ENCODE peak calls at places on chromosomes 7 and 10, in ten cellular contexts. O is skeletal muscle cell; A is left colon; J is activated CD4-positive, alpha-beta T cell treated with anti-CD3 and anti-CD28 coated beads for 48 hours; K is fibroblast of the conjunctiva; N is occipital lobe; V is NCI-H2081; Q is AG08396; B is stimulated activated CD8-positive, alpha-beta memory T cell treated with anti-CD3 and anti-CD28 coated beads, Interleukin-15, amount 100 ng/mL, for 24 hours; G is SHP77 treated with DMSO at 0.1 percent for 48 hours. H is an unnamed sample.

GRCh38 chr7:120077777-120078176 is 195.2 kb upstream of the KCND2 start:
- DNase-seq in O (no peak), A (no peak), J (no peak), K (no peak), N (no peak), V (no peak), Q (no peak), B (no peak), G (no peak), H (no peak)

GRCh38 chr7:102284891-102285540 is 1.7 kb upstream of the SH2B2 start:
- DNase-seq in O (no peak), A (peak; percentile 63), J (no peak), K (no peak), N (no peak), V (no peak), Q (no peak), B (no peak), G (no peak), H (no peak)

GRCh38 chr10:6088721-6089333 is at the start of gene RBM17:
- DNase-seq in O (peak; percentile 87), A (peak; percentile 96), J (peak; percentile 98), K (peak; percentile 95), N (peak; percentile 73), V (peak; percentile 84), Q (peak; percentile 98), B (peak; percentile 98), G (peak; percentile 90), H (peak; percentile 92)

GRCh38 chr10:62638062-62638477 is 166.4 kb upstream of the ADO start:
- DNase-seq in O (no peak), A (no peak), J (no peak), K (no peak), N (no peak), V (no peak), Q (no peak), B (no peak), G (no peak), H (no peak)

GRCh38 chr10:7409732-7410168 is 1.1 kb downstream of the SFMBT2 start:
- DNase-seq in O (no peak), A (no peak), J (peak; percentile 58), K (no peak), N (no peak), V (peak; percentile 12), Q (no peak), B (no peak), G (no peak), H (no peak)

GRCh38 chr7:127383123-127383835 is 9.2 kb downstream of the ZNF800 start:
- DNase-seq in O (no peak), A (no peak), J (no peak), K (no peak), N (no peak), V (no peak), Q (no peak), B (no peak), G (no peak), H (no peak)

GRCh38 chr10:101941871-101942270 is 98.3 kb upstream of the KCNIP2 start:
- DNase-seq in O (no peak), A (no peak), J (no peak), K (no peak), N (no peak), V (no peak), Q (peak; percentile 22), B (no peak), G (no peak), H (no peak)

GRCh38 chr7:27115161-27116018 is 12.9 kb upstream of the HOXA2 start:
- DNase-seq in O (no peak), A (peak; percentile 66), J (no peak), K (no peak), N (no peak), V (no peak), Q (peak; percentile 82), B (no peak), G (no peak), H (no peak)

GRCh38 chr7:141221007-141221612 is 147.2 kb downstream of the TMEM178B start:
- DNase-seq in O (no peak), A (no peak), J (no peak), K (no peak), N (no peak), V (no peak), Q (no peak), B (no peak), G (no peak), H (no peak)

GRCh38 chr7:55026867-55027490 is 8.2 kb downstream of the EGFR start:
- DNase-seq in O (no peak), A (no peak), J (no peak), K (no peak), N (no peak), V (no peak), Q (peak; percentile 47), B (no peak), G (no peak), H (no peak)

GRCh38 chr10:8034666-8035640 is 19.5 kb upstream of the GATA3 start:
- DNase-seq in O (no peak), A (no peak), J (peak; percentile 27), K (no peak), N (no peak), V (no peak), Q (peak; percentile 13), B (no peak), G (no peak), H (peak; percentile 43)

GRCh38 chr7:104529567-104529966 is 201.2 kb downstream of the LHFPL3 start:
- DNase-seq in O (no peak), A (no peak), J (no peak), K (no peak), N (no peak), V (no peak), Q (no peak), B (no peak), G (no peak), H (no peak)

GRCh38 chr10:103140469-103140868 is 52.6 kb downstream of the NT5C2 start:
- DNase-seq in O (no peak), A (no peak), J (no peak), K (no peak), N (no peak), V (no peak), Q (no peak), B (no peak), G (no peak), H (no peak)

GRCh38 chr7:141354251-141354650 is 197.0 kb upstream of the AGK start:
- DNase-seq in O (peak; percentile 67), A (no peak), J (no peak), K (no peak), N (no peak), V (no peak), Q (no peak), B (no peak), G (no peak), H (no peak)

GRCh38 chr7:105664816-105665525 is 83.7 kb upstream of the EFCAB10 start:
- DNase-seq in O (no peak), A (no peak), J (no peak), K (no peak), N (no peak), V (peak; percentile 95), Q (no peak), B (no peak), G (peak; percentile 55), H (no peak)

GRCh38 chr7:138752568-138753518 is 45.0 kb upstream of the TMEM213 start:
- DNase-seq in O (no peak), A (peak; percentile 47), J (peak; percentile 91), K (no peak), N (no peak), V (peak; percentile 74), Q (no peak), B (peak; percentile 53), G (peak; percentile 95), H (no peak)

GRCh38 chr7:101936612-101937231 is 119.3 kb downstream of the CUX1 start:
- DNase-seq in O (no peak), A (peak; percentile 68), J (no peak), K (no peak), N (no peak), V (no peak), Q (no peak), B (no peak), G (no peak), H (no peak)

GRCh38 chr7:3722396-3722846 is 421.4 kb downstream of the SDK1 start:
- DNase-seq in O (peak; percentile 4), A (peak; percentile 12), J (peak; percentile 31), K (peak; percentile 13), N (no peak), V (peak; percentile 88), Q (no peak), B (no peak), G (peak; percentile 62), H (no peak)

GRCh38 chr10:22042557-22043326 is 39.2 kb upstream of the DNAJC1 start:
- DNase-seq in O (no peak), A (no peak), J (no peak), K (no peak), N (no peak), V (no peak), Q (no peak), B (no peak), G (peak; percentile 82), H (no peak)

GRCh38 chr10:52314007-52314821 is at the start of gene DKK1:
- DNase-seq in O (no peak), A (peak; percentile 77), J (peak; percentile 39), K (peak; percentile 59), N (peak; percentile 14), V (no peak), Q (peak; percentile 81), B (no peak), G (peak; percentile 13), H (peak; percentile 25)

GRCh38 chr7:151886783-151887182 is 9.9 kb upstream of the PRKAG2 start:
- DNase-seq in O (no peak), A (no peak), J (no peak), K (no peak), N (no peak), V (no peak), Q (no peak), B (no peak), G (no peak), H (no peak)

GRCh38 chr7:98200364-98200763 is 10.9 kb upstream of the BHLHA15 start:
- DNase-seq in O (no peak), A (no peak), J (no peak), K (no peak), N (no peak), V (no peak), Q (no peak), B (no peak), G (no peak), H (no peak)

GRCh38 chr10:48464121-48464870 is 140.6 kb downstream of the ARHGAP22 start:
- DNase-seq in O (no peak), A (no peak), J (no peak), K (no peak), N (no peak), V (no peak), Q (no peak), B (no peak), G (no peak), H (no peak)

GRCh38 chr7:75039166-75039565 is 34.4 kb downstream of the RCC1L start:
- DNase-seq in O (no peak), A (no peak), J (no peak), K (no peak), N (no peak), V (no peak), Q (no peak), B (no peak), G (no peak), H (no peak)

GRCh38 chr10:73244866-73245477 is 2.1 kb downstream of the DNAJC9 start:
- DNase-seq in O (no peak), A (no peak), J (no peak), K (no peak), N (no peak), V (no peak), Q (no peak), B (no peak), G (no peak), H (no peak)

GRCh38 chr10:123287594-123288247 is 133.5 kb downstream of the BUB3 start:
- DNase-seq in O (no peak), A (no peak), J (peak; percentile 70), K (no peak), N (no peak), V (no peak), Q (peak; percentile 14), B (no peak), G (no peak), H (no peak)

GRCh38 chr7:139095194-139095659 is 14.3 kb downstream of the ZC3HAV1 start:
- DNase-seq in O (no peak), A (peak; percentile 42), J (peak; percentile 70), K (no peak), N (no peak), V (peak; percentile 21), Q (no peak), B (no peak), G (no peak), H (no peak)

GRCh38 chr7:134355925-134356324 is 39.2 kb upstream of the SLC35B4 start:
- DNase-seq in O (no peak), A (peak; percentile 38), J (no peak), K (no peak), N (no peak), V (no peak), Q (no peak), B (no peak), G (no peak), H (no peak)

H was measured in NCI-H1048.